ENCODE peak calls at places on chromosomes 11 and 22, in eight cellular contexts. Y is pulmonary artery endothelial cell; Z is psoas muscle; K is activated naive CD4-positive, alpha-beta T cell treated with anti-CD3 and anti-CD28 coated beads, Interleukin-2, amount 10 ng/mL, durations not matched to agents 7 days and 5 days; D is nucleus accumbens; X is H4; L is Daoy; T is GM12892. W is an unnamed sample.

GRCh38 chr11:67409261-67409666 is 5.4 kb downstream of the TBC1D10C start:
- DNase-seq in Y (no peak), Z (no peak), K (peak; percentile 91), D (no peak), X (no peak), L (no peak), T (peak; percentile 93), W (no peak)

GRCh38 chr11:59767212-59767611 is 12.0 kb downstream of the STX3 start:
- DNase-seq in Y (no peak), Z (no peak), K (peak; percentile 65), D (no peak), X (no peak), L (no peak), T (no peak), W (no peak)

GRCh38 chr11:112248216-112248615 is 12.4 kb downstream of the PLET1 start:
- DNase-seq in Y (no peak), Z (no peak), K (no peak), D (no peak), X (peak; percentile 21), L (no peak), T (no peak), W (no peak)

GRCh38 chr11:66843776-66844495 is 695 bp downstream of the RCE1 start:
- DNase-seq in Y (no peak), Z (no peak), K (no peak), D (no peak), X (no peak), L (no peak), T (peak; percentile 10), W (no peak)

GRCh38 chr22:37161442-37161841 is 11.7 kb upstream of the IL2RB start:
- DNase-seq in Y (no peak), Z (no peak), K (peak; percentile 45), D (no peak), X (no peak), L (no peak), T (no peak), W (no peak)

GRCh38 chr22:24302591-24302990 is 32.0 kb downstream of the SPECC1L start:
- DNase-seq in Y (no peak), Z (no peak), K (no peak), D (no peak), X (no peak), L (no peak), T (no peak), W (no peak)

GRCh38 chr11:9893474-9893873 is 229.6 kb downstream of the SWAP70 start:
- DNase-seq in Y (no peak), Z (no peak), K (no peak), D (no peak), X (no peak), L (peak; percentile 13), T (no peak), W (no peak)

GRCh38 chr11:36098046-36098445 is 154.2 kb downstream of the LDLRAD3 start:
- DNase-seq in Y (no peak), Z (no peak), K (no peak), D (no peak), X (no peak), L (no peak), T (no peak), W (no peak)

GRCh38 chr11:12719221-12719620 is 45.0 kb downstream of the TEAD1 start:
- DNase-seq in Y (no peak), Z (no peak), K (no peak), D (no peak), X (peak; percentile 51), L (no peak), T (no peak), W (no peak)

GRCh38 chr11:62954478-62954877 is 30.3 kb downstream of the SLC22A6 start:
- DNase-seq in Y (no peak), Z (no peak), K (no peak), D (no peak), X (no peak), L (no peak), T (no peak), W (no peak)

W was measured in hypothalamus.